ENCODE peak calls at places on chromosomes 1 and 21, in nine cellular contexts. Y is K562, F is SK-N-SH, X is neural progenitor cell, T is astrocyte, S is GM23338, Z is IMR-90, U is HCT116, E is GM23248. V is an unnamed sample.
A peak's percentile ranks its signal among the peaks of the same experiment; 100 is the strongest.

GRCh38 chr1:62735491-62736171 is 47.4 kb upstream of the DOCK7 start:
- DNase-seq in Y (no peak), F (no peak), X (no peak), T (peak; percentile 67), S (no peak), Z (peak; percentile 82), U (no peak), E (peak; percentile 59), V (peak; percentile 49)

GRCh38 chr1:62052946-62053345 is 141.7 kb upstream of the L1TD1 start:
- DNase-seq in Y (no peak), F (no peak), X (no peak), T (no peak), S (no peak), Z (no peak), U (no peak), E (no peak), V (no peak)

GRCh38 chr1:167541610-167542009 is 12.0 kb downstream of the CREG1 start:
- DNase-seq in Y (no peak), F (no peak), X (no peak), T (peak; percentile 47), S (no peak), Z (peak; percentile 23), U (no peak), E (no peak), V (peak; percentile 61)

GRCh38 chr1:201346337-201346939 is 31.0 kb downstream of the TNNT2 start:
- DNase-seq in Y (peak; percentile 57), F (peak; percentile 61), X (peak; percentile 80), T (peak; percentile 27), S (peak; percentile 88), Z (peak; percentile 61), U (peak; percentile 54), E (peak; percentile 71), V (peak; percentile 67)

GRCh38 chr1:246969621-246970020 is 37.9 kb upstream of the AHCTF1 start:
- DNase-seq in Y (no peak), F (no peak), X (no peak), T (no peak), S (no peak), Z (no peak), U (no peak), E (no peak), V (no peak)

GRCh38 chr1:79895573-79895972 is 889.0 kb upstream of the ADGRL4 start:
- DNase-seq in Y (no peak), F (no peak), X (no peak), T (no peak), S (no peak), Z (no peak), U (no peak), E (no peak), V (no peak)

GRCh38 chr1:6464514-6464836 is 1.5 kb downstream of the TNFRSF25 start:
- DNase-seq in Y (peak; percentile 44), F (no peak), X (no peak), T (no peak), S (no peak), Z (no peak), U (no peak), E (no peak), V (no peak)

GRCh38 chr1:94773931-94774422 is 46.2 kb upstream of the SLC44A3 start:
- DNase-seq in Y (no peak), F (no peak), X (no peak), T (peak; percentile 62), S (peak; percentile 23), Z (peak; percentile 85), U (peak; percentile 32), E (peak; percentile 75), V (peak; percentile 54)

GRCh38 chr1:223876643-223877042 is 30.9 kb upstream of the TP53BP2 start:
- DNase-seq in Y (no peak), F (no peak), X (no peak), T (no peak), S (no peak), Z (no peak), U (no peak), E (no peak), V (no peak)

GRCh38 chr1:26268290-26269197 is 11.3 kb upstream of the SH3BGRL3 start:
- DNase-seq in Y (no peak), F (no peak), X (no peak), T (no peak), S (no peak), Z (no peak), U (no peak), E (no peak), V (no peak)

GRCh38 chr21:39125752-39126485 is 57.3 kb downstream of the PSMG1 start:
- DNase-seq in Y (peak; percentile 56), F (peak; percentile 70), X (peak; percentile 78), T (peak; percentile 55), S (peak; percentile 88), Z (peak; percentile 78), U (peak; percentile 45), E (peak; percentile 84), V (peak; percentile 67)

GRCh38 chr1:41200728-41201127 is 41.4 kb downstream of the SCMH1 start:
- DNase-seq in Y (peak; percentile 12), F (no peak), X (no peak), T (no peak), S (no peak), Z (no peak), U (no peak), E (no peak), V (no peak)

GRCh38 chr1:95041491-95042165 is 31.1 kb downstream of the ALG14 start:
- DNase-seq in Y (peak; percentile 62), F (peak; percentile 69), X (peak; percentile 39), T (peak; percentile 78), S (no peak), Z (peak; percentile 92), U (peak; percentile 59), E (peak; percentile 89), V (peak; percentile 82)

GRCh38 chr21:42550817-42551216 is 37.2 kb downstream of the SLC37A1 start:
- DNase-seq in Y (no peak), F (no peak), X (no peak), T (no peak), S (peak; percentile 66), Z (no peak), U (no peak), E (no peak), V (no peak)

GRCh38 chr1:13700521-13701273 is 709 bp downstream of the PRDM2 start:
- DNase-seq in Y (peak; percentile 19), F (no peak), X (peak; percentile 62), T (peak; percentile 39), S (peak; percentile 52), Z (peak; percentile 20), U (no peak), E (peak; percentile 63), V (peak; percentile 46)

GRCh38 chr1:36115200-36115669 is 9.8 kb downstream of the COL8A2 start:
- DNase-seq in Y (no peak), F (peak; percentile 88), X (peak; percentile 42), T (peak; percentile 81), S (no peak), Z (peak; percentile 37), U (no peak), E (peak; percentile 92), V (peak; percentile 90)

GRCh38 chr1:84936116-84936810 is 43.3 kb upstream of the LPAR3 start:
- DNase-seq in Y (peak; percentile 71), F (peak; percentile 62), X (peak; percentile 80), T (peak; percentile 39), S (peak; percentile 87), Z (peak; percentile 72), U (peak; percentile 39), E (peak; percentile 73), V (peak; percentile 57)

GRCh38 chr1:25167269-25168192 is 64.8 kb downstream of the SYF2 start:
- DNase-seq in Y (no peak), F (no peak), X (no peak), T (no peak), S (no peak), Z (no peak), U (peak; percentile 74), E (no peak), V (no peak)
- H3K4me3 ChIP-seq in Y (no peak overlapping the region), F (no peak overlapping the region), X (no peak overlapping the region), T (no peak overlapping the region), S (no peak overlapping the region), Z (no peak overlapping the region), U (peak overlapping the region; percentile 38), E (no peak overlapping the region), V (no peak overlapping the region)

GRCh38 chr1:217528271-217528670 is 102.6 kb downstream of the GPATCH2 start:
- DNase-seq in Y (no peak), F (no peak), X (no peak), T (peak; percentile 50), S (no peak), Z (peak; percentile 77), U (no peak), E (peak; percentile 80), V (peak; percentile 9)
- H2AFZ ChIP-seq in Y (no peak overlapping the region), F (no peak overlapping the region), X (no peak overlapping the region), T (no peak overlapping the region), S (no peak overlapping the region), Z (peak overlapping the region; percentile 56), U (no peak overlapping the region), E (no peak overlapping the region), V (no peak overlapping the region)

DNA sequence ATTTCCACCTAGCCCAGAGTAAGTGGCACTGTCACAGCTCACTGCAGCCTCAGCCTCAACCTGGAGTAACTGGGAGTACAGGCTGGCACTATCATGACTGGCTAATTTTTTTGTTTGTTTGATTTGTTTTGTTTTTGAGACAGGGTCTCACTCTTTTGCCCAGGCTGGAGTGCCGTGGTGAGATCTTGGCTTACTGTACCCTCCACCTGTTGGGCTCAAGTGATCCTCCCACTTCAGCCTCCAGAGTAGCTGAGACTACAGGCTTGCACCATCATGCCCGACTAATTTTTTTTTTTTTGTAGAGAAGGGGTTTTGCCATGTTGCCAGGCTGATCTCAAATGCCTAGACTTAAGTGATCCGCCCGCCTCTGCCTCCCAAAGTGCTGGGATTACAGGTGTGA is 2.5 kb downstream of the UCK2 start:
- DNase-seq in Y (no peak), F (no peak), X (no peak), T (no peak), S (no peak), Z (no peak), U (no peak), E (no peak), V (no peak)
- H3K4me3 ChIP-seq in Y (peak overlapping the region; percentile 78), F (peak overlapping the region; percentile 96), X (peak overlapping the region; percentile 89), T (no peak overlapping the region), S (peak overlapping the region; percentile 87), Z (no peak overlapping the region), U (no peak overlapping the region), E (peak overlapping the region; percentile 82), V (peak overlapping the region; percentile 71)

GRCh38 chr1:8182034-8182761 is 135.7 kb upstream of the SLC45A1 start:
- DNase-seq in Y (no peak), F (no peak), X (no peak), T (peak; percentile 92), S (no peak), Z (peak; percentile 50), U (peak; percentile 96), E (peak; percentile 51), V (peak; percentile 80)
- H2AFZ ChIP-seq in Y (peak overlapping the region; percentile 22), F (no peak overlapping the region), X (no peak overlapping the region), T (peak overlapping the region; percentile 48), S (peak overlapping the region; percentile 77), Z (no peak overlapping the region), U (no peak overlapping the region), E (peak overlapping the region; percentile 4), V (no peak overlapping the region)

GRCh38 chr1:155326020-155326526 is 5.4 kb downstream of the RUSC1 start:
- DNase-seq in Y (no peak), F (no peak), X (no peak), T (no peak), S (no peak), Z (no peak), U (no peak), E (no peak), V (no peak)
- H3K4me3 ChIP-seq in Y (no peak overlapping the region), F (no peak overlapping the region), X (no peak overlapping the region), T (no peak overlapping the region), S (peak overlapping the region; percentile 99), Z (no peak overlapping the region), U (peak overlapping the region; percentile 83), E (peak overlapping the region; percentile 89), V (no peak overlapping the region)